ENCODE peak calls at places on chromosomes 7 and 10, in five cellular contexts. A, T, I, D and S are unnamed samples.

GRCh38 chr7:85471740-85472139 is 284.9 kb upstream of the SEMA3D start:
- DNase-seq in I (no peak), T (peak), D (no peak), A (no peak), S (peak)

GRCh38 chr7:140390466-140391190 is 7.7 kb downstream of the SLC37A3 start:
- DNase-seq in T (peak), I (no peak), D (peak), A (no peak), S (no peak)

GRCh38 chr10:26310361-26310760 is 93.8 kb downstream of the GAD2 start:
- DNase-seq in T (no peak), I (no peak), A (no peak), D (no peak), S (no peak)

GRCh38 chr10:98340261-98340675 is 72.3 kb upstream of the LOXL4 start:
- DNase-seq in A (no peak), T (no peak), D (no peak), I (no peak), S (no peak)

GRCh38 chr7:128036226-128036940 is 5.1 kb upstream of the LRRC4 start:
- DNase-seq in A (no peak), I (no peak), D (no peak), T (no peak), S (no peak)

GRCh38 chr10:133442967-133443924 is 10.5 kb upstream of the SCART1 start:
- DNase-seq in D (no peak), A (no peak), I (no peak), T (no peak), S (no peak)

GRCh38 chr7:17530249-17530648 is 231.8 kb downstream of the AHR start:
- DNase-seq in T (no peak), I (no peak), D (peak), A (peak), S (no peak)

GRCh38 chr7:73920406-73921134 is 59.6 kb downstream of the TMEM270 start:
- DNase-seq in T (no peak), I (no peak), A (no peak), D (no peak), S (no peak)

GRCh38 chr7:8131694-8132605 is 130.0 kb downstream of the ICA1 start:
- DNase-seq in A (no peak), T (peak), I (no peak), D (no peak), S (no peak)

GRCh38 chr7:12759112-12759511 is 71.7 kb downstream of the ARL4A start:
- DNase-seq in A (no peak), I (no peak), D (no peak), T (no peak), S (no peak)

GRCh38 chr7:107725138-107725740 is 18.7 kb upstream of the CBLL1 start:
- DNase-seq in D (peak), I (peak), A (peak), T (peak), S (no peak)

DNA sequence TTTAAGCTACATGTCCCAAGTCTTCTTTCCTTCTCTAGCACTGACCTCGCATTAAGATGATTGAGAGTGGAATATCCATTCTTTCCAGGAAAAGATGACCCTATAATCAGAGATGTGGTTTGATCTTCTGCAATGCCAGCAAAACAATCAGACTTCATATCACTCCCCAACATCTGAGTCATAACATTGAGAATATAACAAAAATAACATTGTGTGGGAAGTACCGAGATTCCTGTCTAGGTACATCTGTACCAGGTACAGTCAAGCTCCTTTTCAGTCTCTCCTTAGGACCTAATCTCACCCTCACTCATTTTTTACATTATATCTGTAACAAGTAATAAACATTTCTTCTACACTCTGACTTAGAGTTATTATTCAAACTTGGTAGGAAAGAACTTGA is 201.6 kb downstream of the LRRTM3 start:
- DNase-seq in I (no peak), A (no peak), T (no peak), D (no peak), S (no peak)
- TF ChIP-seq CTCF in I (no peak), A (no peak), T (no peak), D (no peak), S (no peak)

GRCh38 chr7:134605978-134606923 is 40.4 kb upstream of the BPGM start:
- DNase-seq in D (peak), A (peak), I (peak), T (peak), S (peak)
- TF ChIP-seq CTCF in D (peak), A (peak), I (peak), T (peak), S (peak)

GRCh38 chr10:52778511-52779392 is 6.2 kb upstream of the MBL2 start:
- DNase-seq in I (no peak), T (no peak), D (peak), A (no peak), S (no peak)
- TF ChIP-seq CTCF in I (no peak), T (peak), D (peak), A (peak), S (peak)

DNA sequence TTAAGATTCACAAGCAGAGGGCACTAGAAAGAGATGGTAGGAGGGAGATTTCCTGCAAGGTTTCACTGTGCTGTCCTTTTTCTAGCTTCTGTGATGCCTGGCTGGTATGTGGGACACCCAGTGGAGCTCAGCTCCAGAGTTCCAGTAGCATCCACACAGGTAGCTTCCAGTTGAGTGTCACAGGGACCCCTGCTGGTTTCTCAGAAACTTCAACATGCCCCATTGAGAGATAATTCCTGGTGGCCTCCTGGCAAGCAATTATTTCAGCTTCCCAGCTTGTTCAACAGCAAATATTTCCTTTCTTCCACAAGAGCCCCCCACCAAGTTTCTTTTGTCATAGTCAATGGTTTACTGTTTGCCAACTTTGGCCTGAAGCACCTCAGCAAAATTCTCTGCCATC is 858.7 kb downstream of the REEP3 start:
- DNase-seq in I (no peak), D (peak), T (no peak), A (peak), S (no peak)
- TF ChIP-seq CTCF in I (no peak), D (peak), T (no peak), A (peak), S (no peak)

GRCh38 chr10:17801507-17801906 is 7.6 kb upstream of the MRC1 start:
- DNase-seq in D (peak), A (no peak), I (no peak), T (peak), S (no peak)
- TF ChIP-seq CTCF in D (peak), A (no peak), I (no peak), T (no peak), S (no peak)

GRCh38 chr10:4316166-4316810 is 509.7 kb upstream of the AKR1E2 start:
- DNase-seq in D (no peak), A (no peak), I (no peak), T (no peak), S (no peak)
- TF ChIP-seq CTCF in D (no peak), A (no peak), I (no peak), T (no peak), S (no peak)

DNA sequence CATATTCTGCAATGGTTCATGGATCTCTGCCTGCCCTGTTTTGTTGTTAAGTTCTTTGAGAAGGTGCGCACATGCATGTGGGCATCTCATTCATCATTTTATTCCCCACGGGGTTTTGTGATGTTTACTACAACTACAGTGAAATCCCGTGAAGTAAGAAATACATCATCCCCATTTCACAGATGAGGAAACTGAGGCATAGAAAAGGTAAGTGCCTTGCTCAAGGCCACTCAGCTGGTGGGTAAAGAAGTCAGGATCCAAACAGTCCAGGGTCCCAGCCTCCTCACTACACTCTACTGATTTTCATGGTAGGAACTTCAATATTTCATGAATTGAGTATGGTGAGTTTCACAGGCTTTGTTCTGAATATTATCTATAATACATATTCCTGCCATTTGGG is 72.6 kb downstream of the CYP26A1 start:
- DNase-seq in I (no peak), A (no peak), D (no peak), T (no peak), S (no peak)
- TF ChIP-seq CTCF in I (no peak), A (no peak), D (no peak), T (no peak), S (no peak)

GRCh38 chr7:90816511-90817142 is 220.5 kb downstream of the CDK14 start:
- DNase-seq in D (no peak), T (no peak), A (peak), I (no peak), S (peak)
- TF ChIP-seq CTCF in D (no peak), T (no peak), A (no peak), I (no peak), S (no peak)

GRCh38 chr7:90597879-90598278 is 1.8 kb downstream of the CDK14 start:
- DNase-seq in T (no peak), A (no peak), D (no peak), I (no peak), S (no peak)

GRCh38 chr7:90597527-90597871 is 1.4 kb downstream of the CDK14 start:
- DNase-seq in I (no peak), T (no peak), D (no peak), A (no peak), S (no peak)

GRCh38 chr7:90595801-90596683 is at the start of gene CDK14:
- DNase-seq in T (peak), A (peak), D (peak), I (peak), S (peak)

GRCh38 chr7:90595341-90595800 is 750 bp upstream of the CDK14 start:
- DNase-seq in A (no peak), D (peak), I (no peak), T (no peak), S (no peak)

GRCh38 chr7:90596745-90597526 is 815 bp downstream of the CDK14 start:
- DNase-seq in I (no peak), A (peak), D (peak), T (no peak), S (peak)
- TF ChIP-seq CTCF in I (no peak), A (no peak), D (no peak), T (no peak), S (no peak)

GRCh38 chr7:2140216-2140870 is 92.4 kb downstream of the MAD1L1 start:
- DNase-seq in A (no peak), T (no peak), D (no peak), I (no peak), S (no peak)

GRCh38 chr7:2143450-2143849 is 89.3 kb downstream of the MAD1L1 start:
- DNase-seq in A (no peak), I (no peak), T (no peak), D (no peak), S (no peak)

GRCh38 chr7:2141011-2141410 is 91.7 kb downstream of the MAD1L1 start:
- DNase-seq in A (no peak), D (no peak), I (no peak), T (no peak), S (no peak)

GRCh38 chr7:2142386-2142785 is 90.4 kb downstream of the MAD1L1 start:
- DNase-seq in A (no peak), D (no peak), T (no peak), I (no peak), S (no peak)

DNA sequence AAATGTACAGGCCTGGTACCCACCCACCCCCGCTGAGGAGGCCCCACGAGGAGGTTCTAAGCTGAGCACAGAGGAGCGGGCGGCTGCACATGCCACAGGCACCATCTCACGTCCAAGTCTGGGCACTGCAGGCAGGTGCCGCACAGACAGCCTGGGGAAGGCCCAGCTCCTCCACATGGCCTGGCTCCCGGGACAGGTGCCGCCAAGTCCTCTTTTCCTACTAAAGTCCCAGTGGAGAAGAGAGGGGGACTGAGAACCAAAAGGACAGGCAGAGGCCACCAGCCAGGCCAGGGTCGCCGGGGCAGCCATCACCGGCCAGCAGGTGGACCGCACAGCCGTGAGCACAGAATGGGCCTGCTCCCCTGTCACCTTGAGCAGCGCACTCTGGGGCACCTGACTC is 91.1 kb downstream of the MAD1L1 start:
- DNase-seq in I (no peak), T (no peak), D (no peak), A (no peak), S (no peak)
- TF ChIP-seq CTCF in I (no peak), T (no peak), D (peak), A (no peak), S (no peak)